ENCODE peak calls at places on chromosome 1, in five cellular contexts. P, L, B, U and T are unnamed samples.

GRCh38 chr1:233651563-233652233 is 37.8 kb downstream of the KCNK1 start:
- DNase-seq in L (no peak), U (no peak), B (no peak), P (no peak), T (no peak)

GRCh38 chr1:7827134-7827955 is 25.5 kb downstream of the UTS2 start:
- DNase-seq in L (no peak), P (no peak), B (no peak), U (no peak), T (no peak)

GRCh38 chr1:182617075-182617429 is 12.9 kb upstream of the RGS16 start:
- DNase-seq in U (no peak), B (no peak), L (no peak), P (no peak), T (no peak)

GRCh38 chr1:26693557-26694184 is 2.1 kb upstream of the ARID1A start:
- DNase-seq in B (no peak), U (no peak), P (no peak), L (no peak), T (no peak)

GRCh38 chr1:59434336-59434735 is 137.4 kb downstream of the FGGY start:
- DNase-seq in L (no peak), P (no peak), U (no peak), B (no peak), T (no peak)

GRCh38 chr1:85992756-85993155 is 163.8 kb downstream of the COL24A1 start:
- DNase-seq in B (peak), U (peak), P (no peak), L (no peak), T (no peak)

GRCh38 chr1:53804181-53804580 is 33.9 kb downstream of the NDC1 start:
- DNase-seq in B (no peak), L (no peak), P (no peak), U (no peak), T (no peak)

GRCh38 chr1:162196387-162196786 is 126.9 kb downstream of the NOS1AP start:
- DNase-seq in B (no peak), L (no peak), P (no peak), U (no peak), T (no peak)

GRCh38 chr1:228265167-228265566 is 57.3 kb downstream of the OBSCN start:
- DNase-seq in B (no peak), P (no peak), U (peak), L (no peak), T (no peak)

GRCh38 chr1:24905355-24905978 is 24.6 kb downstream of the RUNX3 start:
- DNase-seq in P (peak), L (peak), B (no peak), U (no peak), T (no peak)

DNA sequence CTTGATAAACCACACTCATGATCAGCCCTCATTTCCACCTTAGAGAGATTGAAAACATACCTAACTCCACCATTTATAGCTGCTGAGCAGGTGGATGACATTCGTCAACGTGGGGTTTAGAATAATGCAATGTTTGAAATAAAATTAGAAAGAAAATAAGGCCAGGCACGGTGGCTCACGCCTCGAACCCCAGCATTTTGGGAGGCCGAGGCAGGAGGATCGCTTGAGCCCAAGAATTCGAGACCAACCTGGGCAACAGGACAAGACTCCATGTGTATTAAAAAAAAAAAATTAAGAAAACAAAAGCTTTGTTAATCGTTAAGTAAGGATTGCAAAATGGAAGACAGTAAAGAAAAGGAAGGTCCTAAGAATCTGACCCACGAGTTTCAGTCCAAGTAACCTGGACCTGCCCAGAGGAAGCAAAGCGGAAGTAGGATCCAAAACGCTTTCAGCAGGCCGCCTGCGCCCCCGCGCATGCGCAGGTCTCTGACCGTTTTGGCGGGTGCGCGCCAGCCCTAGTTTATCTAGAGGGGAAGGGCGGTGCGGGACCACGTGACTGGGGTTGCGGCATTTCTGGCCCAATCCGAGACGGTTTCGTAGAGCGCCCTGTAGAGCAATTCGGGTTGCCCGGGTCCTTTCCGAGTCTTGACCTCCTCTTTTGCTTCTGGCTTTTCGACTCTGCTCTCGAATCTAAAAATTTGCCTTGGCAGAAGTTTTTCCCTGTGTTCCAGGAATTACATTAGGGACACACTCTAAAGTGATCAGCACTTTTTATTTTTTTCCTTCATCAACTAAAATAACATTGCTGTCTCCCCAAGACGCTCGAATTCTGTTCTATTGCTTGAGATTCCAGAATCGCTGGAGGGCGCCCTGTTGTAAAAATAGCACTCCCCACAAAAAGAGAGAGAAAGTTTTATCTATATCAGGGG is 22.5 kb downstream of the ANP32E start:
- DNase-seq in B (peak), U (peak), P (peak), L (peak), T (peak)
- TF ChIP-seq POLR2A in B (peak), U (peak), P (no peak), L (no peak), T (peak)

DNA sequence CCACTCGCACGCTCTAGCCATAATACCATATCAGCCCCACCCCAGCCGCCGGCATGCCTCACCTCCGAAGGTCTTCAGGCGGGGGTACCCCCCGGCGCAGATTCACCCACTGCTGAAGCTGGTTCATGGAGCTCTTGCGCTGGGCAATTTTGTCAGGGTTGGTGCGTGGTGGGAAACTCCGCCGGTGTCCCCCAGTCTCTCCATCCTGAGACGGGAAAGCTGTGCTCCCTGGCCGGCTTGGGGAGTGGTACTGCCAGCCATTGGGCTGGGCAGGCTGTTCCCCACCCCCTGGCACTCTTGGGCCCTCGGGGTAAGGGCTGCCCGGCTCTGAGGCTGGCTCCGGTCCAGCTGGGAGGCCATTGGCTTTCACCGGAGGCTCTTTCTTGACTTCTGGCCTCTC is 45.4 kb upstream of the GOLT1A start:
- DNase-seq in L (no peak), P (no peak), B (no peak), U (no peak), T (no peak)
- TF ChIP-seq POLR2A in L (no peak), P (no peak), B (no peak), U (no peak), T (no peak)

DNA sequence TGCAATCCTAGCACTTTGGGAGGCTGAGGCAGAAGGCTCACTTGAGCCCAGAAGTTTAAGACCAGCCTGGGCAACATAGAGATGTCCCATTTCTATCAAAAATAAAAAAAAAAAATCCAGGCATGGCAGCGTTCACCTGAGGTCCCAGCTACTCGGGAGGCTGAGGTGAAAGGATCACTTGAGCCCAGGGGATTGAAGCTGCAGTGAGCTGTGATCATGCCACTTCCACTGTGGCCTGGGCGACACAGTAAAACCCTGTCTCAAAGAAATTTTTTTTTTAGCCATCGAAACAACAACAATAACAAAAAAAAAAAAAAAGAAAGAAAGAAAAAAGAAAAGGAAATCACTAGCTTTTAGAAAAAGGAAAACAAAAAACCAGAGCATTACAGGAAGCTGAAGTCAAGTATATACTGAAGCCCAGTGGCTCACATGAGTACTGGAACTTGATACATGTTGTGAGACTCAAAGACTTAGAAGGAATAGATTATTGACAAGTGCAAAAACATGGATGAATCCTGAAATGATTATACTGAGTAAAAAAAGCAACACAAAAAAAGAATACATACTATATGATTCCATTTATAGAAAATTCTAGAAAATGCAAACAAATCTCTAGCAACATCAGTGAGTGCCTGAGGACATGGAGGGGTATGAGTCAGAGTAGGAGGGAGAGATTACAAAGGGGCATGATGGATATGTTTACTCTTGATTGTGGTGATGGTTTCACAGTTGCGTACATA is 6.1 kb upstream of the RABGAP1L start:
- DNase-seq in U (peak), B (peak), P (no peak), L (no peak), T (no peak)
- TF ChIP-seq POLR2A in U (no peak), B (no peak), P (no peak), L (no peak), T (no peak)

DNA sequence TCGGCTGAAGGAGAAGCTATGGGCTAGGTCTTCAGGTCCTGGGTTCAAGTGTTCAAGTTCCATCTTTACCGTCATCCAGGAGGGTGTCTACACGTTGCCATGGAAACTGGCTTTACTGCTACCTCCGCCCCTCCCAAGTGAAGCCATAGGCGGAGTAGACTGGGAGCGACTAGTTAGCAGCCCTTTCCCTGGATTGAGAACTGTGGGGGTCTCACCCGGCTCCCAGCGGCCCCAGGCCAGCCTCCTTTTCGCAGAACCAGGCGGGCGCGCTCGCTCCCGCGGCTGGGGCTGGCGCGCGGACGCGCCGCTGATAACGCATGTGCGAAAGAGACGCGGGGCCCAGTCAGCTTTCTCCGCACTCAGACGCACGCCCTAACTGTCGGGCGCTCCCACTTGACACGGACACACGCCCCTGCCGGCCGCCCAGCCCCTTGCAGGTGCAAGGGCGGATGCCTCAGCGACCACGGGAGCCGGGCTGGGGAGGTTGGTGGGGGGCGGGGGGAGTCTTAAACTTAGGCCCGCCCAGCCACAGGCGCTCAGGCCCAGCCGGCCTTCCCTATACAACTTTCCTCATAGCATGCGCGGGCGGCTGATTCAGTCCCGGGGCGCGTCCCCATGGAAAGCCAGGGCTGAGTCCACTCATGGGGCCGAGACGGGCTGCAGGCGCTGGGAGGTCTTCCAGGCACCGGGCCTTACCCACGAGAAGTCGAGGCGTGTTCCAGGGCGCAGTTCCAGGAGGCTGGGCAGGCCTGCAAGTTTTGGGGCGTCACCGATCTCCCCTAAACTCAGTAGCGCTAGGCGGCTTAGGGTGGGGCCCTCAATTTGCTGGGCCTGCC is 7.4 kb downstream of the EFNA4 start:
- DNase-seq in L (peak), B (peak), P (peak), U (peak), T (no peak)
- TF ChIP-seq POLR2A in L (no peak), B (no peak), P (peak), U (no peak), T (no peak)